ENCODE peak calls at places on chromosomes 6 and 20, in seven cellular contexts. Y is SK-N-SH, W is HepG2, B is GM12891, R is H1, P is K562, U is GM12878. C is an unnamed sample.

GRCh38 chr6:44667226-44667625 is 279.7 kb downstream of the CDC5L start:
- DNase-seq in Y (no peak), W (peak), B (no peak), R (peak), P (no peak), U (no peak), C (no peak)

GRCh38 chr6:168039849-168040248 is 39.2 kb downstream of the FRMD1 start:
- DNase-seq in Y (no peak), W (no peak), B (no peak), R (no peak), P (no peak), U (no peak), C (no peak)

GRCh38 chr6:13135152-13135551 is 193.2 kb downstream of the TBC1D7 start:
- DNase-seq in Y (no peak), W (no peak), B (no peak), R (no peak), P (no peak), U (no peak), C (no peak)

GRCh38 chr20:50310673-50311051 is 120.0 kb downstream of the CEBPB start:
- DNase-seq in Y (no peak), W (no peak), B (no peak), R (no peak), P (no peak), U (no peak), C (no peak)

GRCh38 chr6:53195048-53195447 is 46.4 kb upstream of the GCM1 start:
- DNase-seq in Y (no peak), W (no peak), B (no peak), R (no peak), P (no peak), U (no peak), C (no peak)

GRCh38 chr20:45892049-45892816 is 1.1 kb downstream of the CTSA start:
- DNase-seq in Y (peak), W (peak), B (no peak), R (no peak), P (peak), U (no peak), C (no peak)

GRCh38 chr6:13261464-13261994 is 66.8 kb downstream of the TBC1D7 start:
- DNase-seq in Y (no peak), W (no peak), B (no peak), R (no peak), P (no peak), U (peak), C (no peak)

GRCh38 chr6:5986847-5987246 is 19.9 kb downstream of the NRN1 start:
- DNase-seq in Y (no peak), W (no peak), B (no peak), R (no peak), P (no peak), U (no peak), C (no peak)

GRCh38 chr20:47251154-47252020 is 105.1 kb downstream of the ZMYND8 start:
- DNase-seq in Y (no peak), W (no peak), B (no peak), R (no peak), P (no peak), U (no peak), C (no peak)

GRCh38 chr6:15504040-15504491 is 158.8 kb downstream of the DTNBP1 start:
- DNase-seq in Y (peak), W (no peak), B (no peak), R (no peak), P (no peak), U (no peak), C (no peak)

GRCh38 chr6:71351190-71351589 is 62.6 kb downstream of the OGFRL1 start:
- DNase-seq in Y (no peak), W (no peak), B (no peak), R (no peak), P (no peak), U (no peak), C (no peak)

GRCh38 chr6:22925920-22926587 is 356.7 kb downstream of the HDGFL1 start:
- DNase-seq in Y (no peak), W (no peak), B (no peak), R (no peak), P (no peak), U (no peak), C (no peak)

GRCh38 chr6:113634352-113635163 is 222.6 kb upstream of the MARCKS start:
- DNase-seq in Y (no peak), W (no peak), B (no peak), R (no peak), P (no peak), U (peak), C (no peak)

GRCh38 chr6:2021713-2022125 is 223.7 kb downstream of the GMDS start:
- DNase-seq in Y (no peak), W (no peak), B (no peak), R (no peak), P (no peak), U (no peak), C (no peak)

GRCh38 chr20:48788486-48789072 is 39.2 kb downstream of the PREX1 start:
- DNase-seq in Y (no peak), W (no peak), B (peak), R (no peak), P (no peak), U (peak), C (peak)

GRCh38 chr6:162964703-162965140 is 236.9 kb downstream of the PACRG start:
- DNase-seq in Y (no peak), W (no peak), B (no peak), R (no peak), P (no peak), U (no peak), C (no peak)

GRCh38 chr6:16496210-16496609 is 257.8 kb downstream of the GMPR start:
- DNase-seq in Y (no peak), W (no peak), B (no peak), R (no peak), P (no peak), U (no peak), C (no peak)

GRCh38 chr6:113632220-113632864 is 224.8 kb upstream of the MARCKS start:
- DNase-seq in Y (no peak), W (peak), B (no peak), R (no peak), P (no peak), U (peak), C (no peak)

GRCh38 chr20:3510110-3510509 is 39.3 kb downstream of the ATRN start:
- DNase-seq in Y (no peak), W (peak), B (no peak), R (no peak), P (no peak), U (no peak), C (no peak)

GRCh38 chr6:81382852-81383251 is 369.6 kb downstream of the TENT5A start:
- DNase-seq in Y (no peak), W (no peak), B (no peak), R (no peak), P (no peak), U (no peak), C (no peak)

GRCh38 chr6:127120787-127121636 is 2.5 kb downstream of the RSPO3 start:
- DNase-seq in Y (peak), W (peak), B (peak), R (peak), P (peak), U (peak), C (peak)

GRCh38 chr6:145112711-145113148 is 622.6 kb downstream of the EPM2A start:
- DNase-seq in Y (no peak), W (no peak), B (no peak), R (no peak), P (no peak), U (no peak), C (no peak)

GRCh38 chr6:126033696-126034095 is 47.4 kb downstream of the TRMT11 start:
- DNase-seq in Y (peak), W (peak), B (no peak), R (no peak), P (peak), U (no peak), C (no peak)

GRCh38 chr6:170031684-170032121 is 259.2 kb downstream of the DLL1 start:
- DNase-seq in Y (no peak), W (no peak), B (no peak), R (no peak), P (no peak), U (no peak), C (no peak)

GRCh38 chr6:12011276-12012112 is 618 bp upstream of the HIVEP1 start:
- DNase-seq in Y (peak), W (peak), B (peak), R (peak), P (peak), U (peak), C (peak)

GRCh38 chr6:36577298-36577697 is 16.9 kb upstream of the SRSF3 start:
- DNase-seq in Y (no peak), W (peak), B (no peak), R (no peak), P (peak), U (no peak), C (no peak)

GRCh38 chr6:17740559-17741220 is 34.0 kb upstream of the NUP153 start:
- DNase-seq in Y (no peak), W (no peak), B (no peak), R (no peak), P (no peak), U (no peak), C (no peak)

GRCh38 chr6:11307226-11307625 is 74.8 kb upstream of the NEDD9 start:
- DNase-seq in Y (no peak), W (no peak), B (no peak), R (no peak), P (no peak), U (no peak), C (no peak)

GRCh38 chr20:61686081-61686936 is 379.4 kb downstream of the TAF4 start:
- DNase-seq in Y (no peak), W (no peak), B (no peak), R (no peak), P (no peak), U (no peak), C (no peak)

GRCh38 chr6:45690846-45691245 is 313.1 kb upstream of the SUPT3H start:
- DNase-seq in Y (no peak), W (no peak), B (no peak), R (no peak), P (no peak), U (no peak), C (no peak)

GRCh38 chr6:136031982-136032381 is 180.5 kb downstream of the PDE7B start:
- DNase-seq in Y (peak), W (peak), B (no peak), R (no peak), P (no peak), U (no peak), C (no peak)

GRCh38 chr20:44594730-44595129 is 12.4 kb downstream of the PKIG start:
- DNase-seq in Y (no peak), W (no peak), B (no peak), R (no peak), P (no peak), U (no peak), C (no peak)

GRCh38 chr6:43887906-43888683 is 118.1 kb downstream of the VEGFA start:
- DNase-seq in Y (no peak), W (no peak), B (no peak), R (no peak), P (peak), U (no peak), C (no peak)

GRCh38 chr6:32081168-32081624 is 27.9 kb downstream of the TNXB start:
- DNase-seq in Y (peak), W (no peak), B (no peak), R (no peak), P (peak), U (no peak), C (no peak)

GRCh38 chr6:28922841-28923317 is 906 bp downstream of the TRIM27 start:
- DNase-seq in Y (peak), W (no peak), B (no peak), R (peak), P (no peak), U (no peak), C (no peak)

GRCh38 chr6:53796451-53796780 is 1.6 kb downstream of the LRRC1 start:
- DNase-seq in Y (no peak), W (peak), B (no peak), R (no peak), P (no peak), U (no peak), C (no peak)

DNA sequence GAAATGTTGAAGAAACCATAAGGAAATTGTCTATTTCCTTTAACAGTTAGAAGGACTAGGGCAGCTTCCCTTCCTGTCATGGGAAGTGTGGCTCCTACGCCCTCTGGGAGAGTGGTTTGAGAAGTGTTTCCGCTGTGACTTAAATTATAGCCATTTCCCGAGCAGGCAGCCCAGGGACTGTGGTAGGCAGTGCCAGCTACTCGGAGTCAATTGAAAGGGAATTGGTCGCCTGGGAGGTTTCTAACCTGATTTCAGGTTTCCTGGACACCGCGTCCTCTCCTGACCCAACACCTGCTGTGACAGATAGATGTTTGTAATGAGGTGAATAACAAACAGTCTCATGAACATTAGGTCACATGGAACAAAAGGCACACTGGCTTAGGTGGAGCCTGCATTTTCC is 256.1 kb upstream of the PLCB4 start:
- DNase-seq in Y (no peak), W (no peak), B (no peak), R (peak), P (no peak), U (no peak), C (no peak)
- TF ChIP-seq TAF1 in Y (no peak), W (no peak), B (no peak), R (no peak), P (no peak), U (no peak), C (no peak)

GRCh38 chr6:134195985-134196384 is 121.9 kb downstream of the SGK1 start:
- DNase-seq in Y (no peak), W (no peak), B (no peak), R (no peak), P (no peak), U (no peak), C (no peak)
- TF ChIP-seq TAF1 in Y (no peak), W (no peak), B (no peak), R (no peak), P (no peak), U (no peak), C (no peak)

GRCh38 chr6:73516712-73517489 is 3.9 kb downstream of the EEF1A1 start:
- DNase-seq in Y (no peak), W (no peak), B (no peak), R (no peak), P (no peak), U (no peak), C (no peak)
- TF ChIP-seq TAF1 in Y (no peak), W (no peak), B (peak), R (no peak), P (no peak), U (no peak), C (no peak)

DNA sequence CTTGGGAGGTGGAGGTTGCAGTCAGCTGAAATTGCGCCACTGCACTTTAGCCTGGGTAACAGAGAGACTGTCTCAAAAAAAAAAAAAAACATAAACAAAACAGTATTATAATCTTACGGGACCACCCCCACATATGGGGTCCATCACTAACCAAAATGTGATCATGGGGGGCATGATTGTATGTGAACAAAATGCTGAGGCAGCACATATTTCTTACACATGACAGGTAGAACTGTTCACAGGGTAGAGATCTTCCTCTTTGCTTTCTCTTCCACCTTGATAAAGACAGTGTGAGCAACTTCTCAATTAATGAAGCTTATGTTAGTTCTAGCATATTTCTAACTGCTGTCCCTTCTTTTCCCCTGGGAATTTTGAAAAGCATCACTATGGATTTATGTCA is 24.7 kb downstream of the NFATC2 start:
- DNase-seq in Y (no peak), W (no peak), B (no peak), R (no peak), P (no peak), U (no peak), C (no peak)
- TF ChIP-seq TAF1 in Y (no peak), W (no peak), B (no peak), R (no peak), P (no peak), U (no peak), C (no peak)

GRCh38 chr6:158143700-158144099 is 24.4 kb downstream of the SERAC1 start:
- DNase-seq in Y (no peak), W (peak), B (no peak), R (no peak), P (peak), U (no peak), C (no peak)
- TF ChIP-seq TAF1 in Y (no peak), W (no peak), B (no peak), R (no peak), P (no peak), U (no peak), C (no peak)

GRCh38 chr6:128280066-128280465 is 240.3 kb downstream of the PTPRK start:
- DNase-seq in Y (no peak), W (no peak), B (no peak), R (no peak), P (no peak), U (no peak), C (no peak)

GRCh38 chr6:128282956-128283355 is 237.4 kb downstream of the PTPRK start:
- DNase-seq in Y (no peak), W (no peak), B (no peak), R (no peak), P (no peak), U (no peak), C (no peak)

GRCh38 chr6:128278876-128279275 is 241.5 kb downstream of the PTPRK start:
- DNase-seq in Y (no peak), W (no peak), B (no peak), R (no peak), P (no peak), U (no peak), C (no peak)

GRCh38 chr6:128280960-128281359 is 239.4 kb downstream of the PTPRK start:
- DNase-seq in Y (no peak), W (peak), B (no peak), R (no peak), P (no peak), U (no peak), C (no peak)

DNA sequence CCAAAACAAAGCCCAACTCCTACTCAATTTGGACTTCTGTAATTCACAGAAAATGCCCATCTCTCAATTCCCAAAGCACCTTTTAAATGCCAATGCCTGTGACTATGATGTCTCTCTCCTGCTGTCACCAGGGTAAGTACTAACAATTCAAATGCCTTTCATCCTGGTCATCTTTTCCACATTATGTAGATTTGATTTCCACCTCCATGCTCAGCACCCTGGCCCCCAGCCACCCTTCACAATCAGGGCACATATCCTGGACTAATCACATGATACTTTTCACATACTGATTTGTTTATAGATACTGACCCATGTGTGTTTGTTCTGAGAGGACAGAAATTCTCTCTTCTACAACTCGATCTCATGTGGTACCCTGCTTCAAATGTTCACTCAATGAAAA is 236.3 kb downstream of the PTPRK start:
- DNase-seq in Y (no peak), W (no peak), B (no peak), R (no peak), P (no peak), U (no peak), C (no peak)
- TF ChIP-seq TAF1 in Y (no peak), W (no peak), B (no peak), R (no peak), P (no peak), U (no peak), C (no peak)